ENCODE peak calls at places on chromosome 1, in nine cellular contexts. C is fibroblast of mammary gland, Z is T-helper 2 cell, J is NCI-H345, N is ACHN, E is renal cortical epithelial cell, O is HTR-8/SVneo, L is OCI-LY7, A is H7. I is an unnamed sample.

GRCh38 chr1:96362623-96363022 is 359.0 kb upstream of the PTBP2 start:
- DNase-seq in O (peak), E (peak), A (no peak), C (peak), N (peak), L (no peak), Z (peak), J (no peak), I (peak)

GRCh38 chr1:107964397-107965111 is 426 bp downstream of the VAV3 start:
- DNase-seq in C (no peak), N (peak), J (peak), A (peak), L (peak), E (peak), O (no peak), Z (peak), I (peak)

GRCh38 chr1:3065797-3066196 is 3.2 kb upstream of the PRDM16 start:
- DNase-seq in A (no peak), Z (no peak), L (no peak), J (no peak), O (no peak), N (no peak), E (no peak), C (no peak), I (no peak)

GRCh38 chr1:109906160-109906838 is 4.3 kb upstream of the CSF1 start:
- DNase-seq in L (peak), Z (peak), N (no peak), C (no peak), O (no peak), J (no peak), A (no peak), E (no peak), I (no peak)

GRCh38 chr1:53325326-53326087 is 2.4 kb downstream of the LRP8 start:
- DNase-seq in E (no peak), Z (no peak), L (no peak), O (no peak), N (no peak), J (no peak), C (no peak), A (no peak), I (no peak)

GRCh38 chr1:161189036-161189435 is 9.8 kb downstream of the ADAMTS4 start:
- DNase-seq in L (no peak), C (peak), A (peak), O (no peak), N (no peak), E (no peak), Z (no peak), J (no peak), I (no peak)

GRCh38 chr1:4396571-4396970 is 257.8 kb upstream of the AJAP1 start:
- DNase-seq in J (peak), Z (no peak), N (no peak), E (peak), L (no peak), A (peak), O (no peak), C (no peak), I (no peak)

GRCh38 chr1:246324711-246325110 is 182.4 kb downstream of the SMYD3 start:
- DNase-seq in A (peak), L (no peak), Z (no peak), O (peak), J (no peak), E (peak), N (no peak), C (peak), I (no peak)

GRCh38 chr1:76933847-76934657 is 66.8 kb downstream of the ST6GALNAC5 start:
- DNase-seq in L (no peak), A (peak), C (no peak), J (peak), O (no peak), Z (no peak), N (no peak), E (peak), I (no peak)

GRCh38 chr1:221439008-221439733 is 302.7 kb downstream of the DUSP10 start:
- DNase-seq in J (no peak), Z (peak), N (peak), O (peak), A (no peak), L (no peak), E (peak), C (peak), I (peak)